ENCODE peak calls at places on chromosomes 13 and 19, in eight cellular contexts. D is immature natural killer cell, J is HS-27A, W is ELR, H is left cardiac atrium, U is hypothalamus, F is osteocyte, A is fibroblast of villous mesenchyme. M is an unnamed sample.

GRCh38 chr19:50003810-50004419 is 21.3 kb downstream of the VRK3 start:
- DNase-seq in F (no peak), H (peak), W (peak), U (no peak), J (peak), D (peak), A (peak), M (peak)

GRCh38 chr13:24192036-24192810 is 31.7 kb downstream of the SPATA13 start:
- DNase-seq in D (no peak), A (no peak), U (no peak), H (no peak), J (no peak), W (no peak), F (no peak), M (no peak)

GRCh38 chr13:48220592-48221300 is 12.3 kb upstream of the ITM2B start:
- DNase-seq in W (no peak), F (no peak), J (no peak), U (no peak), D (peak), A (no peak), H (no peak), M (no peak)

GRCh38 chr19:55228403-55229031 is at the start of gene TMEM86B:
- DNase-seq in A (no peak), D (no peak), F (no peak), J (no peak), U (no peak), W (no peak), H (no peak), M (no peak)

GRCh38 chr19:18843960-18844359 is 12.2 kb downstream of the UPF1 start:
- DNase-seq in W (peak), J (no peak), F (no peak), D (no peak), U (no peak), H (no peak), A (no peak), M (no peak)

GRCh38 chr13:59734393-59734792 is 429.3 kb downstream of the DIAPH3 start:
- DNase-seq in H (no peak), D (no peak), F (no peak), A (no peak), J (no peak), W (no peak), U (no peak), M (peak)

GRCh38 chr19:28608292-28608691 is 604.7 kb downstream of the UQCRFS1 start:
- DNase-seq in F (no peak), U (no peak), A (no peak), J (no peak), D (no peak), H (no peak), W (no peak), M (no peak)

GRCh38 chr13:59318320-59318930 is 845.3 kb downstream of the DIAPH3 start:
- DNase-seq in A (peak), F (peak), J (peak), W (peak), D (peak), U (peak), H (peak), M (peak)

GRCh38 chr19:46202872-46203860 is 26.4 kb upstream of the IGFL1 start:
- DNase-seq in H (no peak), J (no peak), D (no peak), A (no peak), U (no peak), W (no peak), F (no peak), M (no peak)

GRCh38 chr19:42069619-42070293 is at the start of gene GRIK5:
- DNase-seq in D (no peak), U (no peak), W (no peak), A (no peak), F (no peak), H (peak), J (no peak), M (no peak)

GRCh38 chr13:50916701-50917184 is 7.2 kb downstream of the RNASEH2B start:
- DNase-seq in J (no peak), H (no peak), W (no peak), F (no peak), A (no peak), D (peak), U (no peak), M (no peak)

GRCh38 chr19:55474269-55475265 is 1.9 kb upstream of the ZNF628 start:
- DNase-seq in D (no peak), A (peak), J (peak), H (no peak), F (no peak), U (no peak), W (no peak), M (peak)

GRCh38 chr13:106532111-106532929 is 3.1 kb downstream of the EFNB2 start:
- DNase-seq in D (no peak), J (no peak), F (no peak), U (no peak), A (peak), W (peak), H (no peak), M (peak)

GRCh38 chr19:43725468-43725867 is 9.6 kb downstream of the IRGC start:
- DNase-seq in F (no peak), W (no peak), H (no peak), U (no peak), D (no peak), J (no peak), A (no peak), M (no peak)

GRCh38 chr19:31562916-31563626 is 213.8 kb upstream of the TSHZ3 start:
- DNase-seq in D (no peak), W (no peak), J (no peak), A (no peak), U (no peak), H (no peak), F (no peak), M (no peak)

GRCh38 chr13:41746259-41746658 is 214.7 kb downstream of the VWA8 start:
- DNase-seq in U (no peak), W (peak), F (no peak), D (no peak), H (no peak), A (peak), J (peak), M (peak)

GRCh38 chr13:26480246-26480855 is 77.1 kb upstream of the WASF3 start:
- DNase-seq in U (no peak), H (no peak), F (no peak), W (no peak), J (no peak), D (no peak), A (no peak), M (peak)

GRCh38 chr19:58406818-58407657 is 1.4 kb upstream of the ZNF584 start:
- DNase-seq in H (no peak), D (no peak), J (no peak), A (no peak), U (no peak), F (no peak), W (peak), M (peak)

GRCh38 chr13:105991622-105992254 is 543.7 kb downstream of the EFNB2 start:
- DNase-seq in U (no peak), D (no peak), W (peak), J (no peak), A (peak), H (no peak), F (no peak), M (peak)

GRCh38 chr13:75794663-75795062 is 158.5 kb downstream of the LMO7 start:
- DNase-seq in D (no peak), U (no peak), A (no peak), W (no peak), H (no peak), F (no peak), J (no peak), M (no peak)

GRCh38 chr13:34347784-34348573 is 530.0 kb downstream of the RFC3 start:
- DNase-seq in J (no peak), D (no peak), U (no peak), A (peak), H (no peak), W (no peak), F (no peak), M (peak)

GRCh38 chr13:36242761-36243160 is 28.4 kb upstream of the SOHLH2 start:
- DNase-seq in J (no peak), H (no peak), U (no peak), F (no peak), A (no peak), W (no peak), D (no peak), M (peak)

GRCh38 chr13:87497426-87497825 is 173.7 kb upstream of the SLITRK5 start:
- DNase-seq in A (no peak), H (no peak), D (no peak), F (no peak), U (no peak), J (no peak), W (no peak), M (peak)

GRCh38 chr13:32432856-32433255 is 4.9 kb upstream of the N4BP2L1 start:
- DNase-seq in F (no peak), D (no peak), J (no peak), U (no peak), A (no peak), H (no peak), W (no peak), M (no peak)

GRCh38 chr13:112447761-112448603 is 71.8 kb downstream of the SPACA7 start:
- DNase-seq in W (no peak), A (no peak), F (peak), U (no peak), J (no peak), D (no peak), H (no peak), M (no peak)

GRCh38 chr13:114115796-114116195 is 16.6 kb downstream of the RASA3 start:
- DNase-seq in D (peak), H (peak), F (no peak), W (no peak), U (no peak), A (no peak), J (no peak), M (no peak)

M was measured in kidney tubule cell.